ENCODE peak calls at places on chromosomes 5 and 9, in five cellular contexts. One of them, this sample, is unnamed.

GRCh38 chr5:41641621-41642020 is 131.2 kb upstream of the PLCXD3 start:
- DNase-seq in HCT116: no peak
- DNase-seq in H1: no peak
- DNase-seq in HepG2: no peak
- DNase-seq in GM12878: no peak
- DNase-seq in this sample: no peak

GRCh38 chr5:180136661-180137381 is 65.3 kb upstream of the RNF130 start:
- DNase-seq in HCT116: no peak
- DNase-seq in H1: no peak
- DNase-seq in HepG2: no peak
- DNase-seq in GM12878: no peak
- DNase-seq in this sample: no peak

GRCh38 chr5:42749020-42749419 is 7.6 kb upstream of the CCDC152 start:
- DNase-seq in HCT116: no peak
- DNase-seq in H1: no peak
- DNase-seq in HepG2: no peak
- DNase-seq in GM12878: no peak
- DNase-seq in this sample: no peak

GRCh38 chr5:72110401-72111013 is 3.2 kb downstream of the MAP1B start:
- DNase-seq in HCT116: no peak
- DNase-seq in H1: no peak
- DNase-seq in HepG2: no peak
- DNase-seq in GM12878: no peak
- DNase-seq in this sample: no peak

GRCh38 chr9:80163889-80164288 is 592.1 kb downstream of the TLE4 start:
- DNase-seq in HCT116: no peak
- DNase-seq in H1: no peak
- DNase-seq in HepG2: no peak
- DNase-seq in GM12878: no peak
- DNase-seq in this sample: no peak

GRCh38 chr5:170907758-170908157 is 45.9 kb downstream of the RANBP17 start:
- DNase-seq in HCT116: peak
- DNase-seq in H1: no peak
- DNase-seq in HepG2: no peak
- DNase-seq in GM12878: no peak
- DNase-seq in this sample: no peak

GRCh38 chr5:76408104-76408644 is 5.1 kb downstream of the IQGAP2 start:
- DNase-seq in HCT116: no peak
- DNase-seq in H1: no peak
- DNase-seq in HepG2: peak
- DNase-seq in GM12878: no peak
- DNase-seq in this sample: no peak

GRCh38 chr5:146765089-146765832 is 113.3 kb downstream of the PPP2R2B start:
- DNase-seq in HCT116: no peak
- DNase-seq in H1: no peak
- DNase-seq in HepG2: no peak
- DNase-seq in GM12878: no peak
- DNase-seq in this sample: no peak

GRCh38 chr5:98933446-98934072 is 4.8 kb upstream of the CHD1 start:
- DNase-seq in HCT116: no peak
- DNase-seq in H1: no peak
- DNase-seq in HepG2: no peak
- DNase-seq in GM12878: peak
- DNase-seq in this sample: no peak

GRCh38 chr5:138844812-138845513 is 30.2 kb downstream of the LRRTM2 start:
- DNase-seq in HCT116: no peak
- DNase-seq in H1: no peak
- DNase-seq in HepG2: no peak
- DNase-seq in GM12878: no peak
- DNase-seq in this sample: no peak

GRCh38 chr5:673140-673836 is 19.9 kb downstream of the TPPP start:
- DNase-seq in HCT116: no peak
- DNase-seq in H1: no peak
- DNase-seq in HepG2: no peak
- DNase-seq in GM12878: no peak
- DNase-seq in this sample: no peak

GRCh38 chr5:57184322-57184721 is 10.5 kb downstream of the GPBP1 start:
- DNase-seq in HCT116: no peak
- DNase-seq in H1: no peak
- DNase-seq in HepG2: no peak
- DNase-seq in GM12878: no peak
- DNase-seq in this sample: no peak

GRCh38 chr9:89080193-89080592 is 88.9 kb downstream of the S1PR3 start:
- DNase-seq in HCT116: no peak
- DNase-seq in H1: no peak
- DNase-seq in HepG2: no peak
- DNase-seq in GM12878: no peak
- DNase-seq in this sample: no peak

GRCh38 chr9:134127065-134127580 is 8.8 kb upstream of the WDR5 start:
- DNase-seq in HCT116: no peak
- DNase-seq in H1: no peak
- DNase-seq in HepG2: no peak
- DNase-seq in GM12878: no peak
- DNase-seq in this sample: no peak

GRCh38 chr5:31007672-31008071 is 185.8 kb upstream of the CDH6 start:
- DNase-seq in HCT116: no peak
- DNase-seq in H1: no peak
- DNase-seq in HepG2: no peak
- DNase-seq in GM12878: no peak
- DNase-seq in this sample: no peak

GRCh38 chr5:14161825-14162556 is 18.8 kb downstream of the TRIO start:
- DNase-seq in HCT116: no peak
- DNase-seq in H1: no peak
- DNase-seq in HepG2: no peak
- DNase-seq in GM12878: no peak
- DNase-seq in this sample: no peak

GRCh38 chr9:35938474-35939145 is 19.3 kb downstream of the OR2S2 start:
- DNase-seq in HCT116: no peak
- DNase-seq in H1: no peak
- DNase-seq in HepG2: no peak
- DNase-seq in GM12878: no peak
- DNase-seq in this sample: no peak

GRCh38 chr9:86764230-86765039 is 182.9 kb downstream of the GAS1 start:
- DNase-seq in HCT116: no peak
- DNase-seq in H1: no peak
- DNase-seq in HepG2: no peak
- DNase-seq in GM12878: no peak
- DNase-seq in this sample: no peak

GRCh38 chr5:130277002-130277401 is 372.7 kb downstream of the CHSY3 start:
- DNase-seq in HCT116: no peak
- DNase-seq in H1: no peak
- DNase-seq in HepG2: no peak
- DNase-seq in GM12878: no peak
- DNase-seq in this sample: no peak

GRCh38 chr9:1047605-1048235 is 2.4 kb upstream of the DMRT2 start:
- DNase-seq in HCT116: no peak
- DNase-seq in H1: no peak
- DNase-seq in HepG2: no peak
- DNase-seq in GM12878: no peak
- DNase-seq in this sample: no peak

GRCh38 chr9:126501383-126502331 is 112.1 kb upstream of the LMX1B start:
- DNase-seq in HCT116: no peak
- DNase-seq in H1: no peak
- DNase-seq in HepG2: no peak
- DNase-seq in GM12878: no peak
- DNase-seq in this sample: no peak

GRCh38 chr9:97243606-97244005 is 63.9 kb upstream of the CCDC180 start:
- DNase-seq in HCT116: no peak
- DNase-seq in H1: no peak
- DNase-seq in HepG2: no peak
- DNase-seq in GM12878: no peak
- DNase-seq in this sample: no peak

GRCh38 chr5:109668237-109668636 is 21.5 kb upstream of the MAN2A1 start:
- DNase-seq in HCT116: no peak
- DNase-seq in H1: no peak
- DNase-seq in HepG2: no peak
- DNase-seq in GM12878: no peak
- DNase-seq in this sample: no peak

GRCh38 chr5:175657593-175658271 is at the start of gene HRH2:
- DNase-seq in HCT116: no peak
- DNase-seq in H1: no peak
- DNase-seq in HepG2: no peak
- DNase-seq in GM12878: no peak
- DNase-seq in this sample: no peak

GRCh38 chr9:35340046-35340445 is 149.9 kb upstream of the RUSC2 start:
- DNase-seq in HCT116: no peak
- DNase-seq in H1: no peak
- DNase-seq in HepG2: no peak
- DNase-seq in GM12878: no peak
- DNase-seq in this sample: no peak

GRCh38 chr5:127060470-127060985 is 12.8 kb downstream of the C5orf63 start:
- DNase-seq in HCT116: no peak
- DNase-seq in H1: no peak
- DNase-seq in HepG2: no peak
- DNase-seq in GM12878: no peak
- DNase-seq in this sample: no peak

GRCh38 chr9:124280176-124280691 is 22.5 kb downstream of the NEK6 start:
- DNase-seq in HCT116: no peak
- DNase-seq in H1: no peak
- DNase-seq in HepG2: no peak
- DNase-seq in GM12878: no peak
- DNase-seq in this sample: no peak

GRCh38 chr5:95709967-95710650 is 21.0 kb upstream of the RHOBTB3 start:
- DNase-seq in HCT116: peak
- DNase-seq in H1: no peak
- DNase-seq in HepG2: peak
- DNase-seq in GM12878: no peak
- DNase-seq in this sample: no peak

GRCh38 chr9:27358007-27358406 is 61.1 kb upstream of the EQTN start:
- DNase-seq in HCT116: no peak
- DNase-seq in H1: no peak
- DNase-seq in HepG2: no peak
- DNase-seq in GM12878: no peak
- DNase-seq in this sample: no peak

GRCh38 chr5:154276932-154277331 is 86.4 kb downstream of the GALNT10 start:
- DNase-seq in HCT116: no peak
- DNase-seq in H1: no peak
- DNase-seq in HepG2: no peak
- DNase-seq in GM12878: no peak
- DNase-seq in this sample: no peak

GRCh38 chr5:18732556-18733479 is 1098.6 kb downstream of the TAF11L14 start:
- DNase-seq in HCT116: no peak
- DNase-seq in H1: no peak
- DNase-seq in HepG2: no peak
- DNase-seq in GM12878: no peak
- DNase-seq in this sample: no peak

GRCh38 chr9:76699966-76700365 is 64.3 kb upstream of the PCA3 start:
- DNase-seq in HCT116: no peak
- DNase-seq in H1: no peak
- DNase-seq in HepG2: no peak
- DNase-seq in GM12878: no peak
- DNase-seq in this sample: no peak

DNA sequence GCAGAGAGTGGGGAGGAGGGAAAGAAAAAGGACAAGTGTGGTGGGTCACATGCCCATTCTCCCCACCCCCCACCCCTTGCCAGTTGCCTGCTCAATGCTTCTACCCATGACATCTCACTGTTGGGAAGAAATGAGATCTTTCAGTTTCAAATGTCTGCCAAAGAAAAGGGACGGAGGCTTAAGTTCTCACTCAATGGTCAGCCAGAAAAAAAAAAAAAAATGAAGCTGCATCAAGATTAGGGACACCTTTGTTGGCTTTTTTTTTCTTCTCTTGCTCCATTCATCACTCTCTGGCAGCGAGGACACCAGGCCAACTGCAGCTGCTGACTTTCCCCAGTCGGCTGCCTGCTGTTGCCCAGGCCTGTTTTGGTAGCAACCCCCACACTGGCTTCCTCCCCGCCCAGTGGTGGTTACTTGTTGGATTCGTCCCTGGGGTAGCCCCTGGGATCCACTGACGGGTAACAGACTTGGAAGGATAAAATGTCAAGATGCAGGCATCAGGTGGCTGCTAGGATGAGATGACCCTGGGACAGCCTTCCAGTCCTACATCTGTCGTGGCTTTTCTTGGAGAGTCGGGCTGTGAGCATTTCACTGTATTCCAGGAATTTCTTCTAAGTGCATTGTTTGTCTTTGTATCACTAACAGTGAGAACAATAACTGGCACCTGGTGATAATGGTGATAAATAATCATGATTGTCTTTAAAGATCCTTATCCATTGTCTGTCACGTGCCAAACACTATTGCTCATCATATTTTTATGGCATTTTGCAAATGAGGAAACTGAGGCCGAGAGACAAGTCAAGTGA is 9.1 kb downstream of the WWC1 start:
- DNase-seq in HCT116: no peak
- DNase-seq in H1: no peak
- DNase-seq in HepG2: no peak
- DNase-seq in GM12878: no peak
- DNase-seq in this sample: no peak
- TF ChIP-seq YY1 in HCT116: no peak
- TF ChIP-seq YY1 in H1: no peak
- TF ChIP-seq YY1 in HepG2: no peak
- TF ChIP-seq YY1 in GM12878: no peak
- TF ChIP-seq YY1 in this sample: no peak

DNA sequence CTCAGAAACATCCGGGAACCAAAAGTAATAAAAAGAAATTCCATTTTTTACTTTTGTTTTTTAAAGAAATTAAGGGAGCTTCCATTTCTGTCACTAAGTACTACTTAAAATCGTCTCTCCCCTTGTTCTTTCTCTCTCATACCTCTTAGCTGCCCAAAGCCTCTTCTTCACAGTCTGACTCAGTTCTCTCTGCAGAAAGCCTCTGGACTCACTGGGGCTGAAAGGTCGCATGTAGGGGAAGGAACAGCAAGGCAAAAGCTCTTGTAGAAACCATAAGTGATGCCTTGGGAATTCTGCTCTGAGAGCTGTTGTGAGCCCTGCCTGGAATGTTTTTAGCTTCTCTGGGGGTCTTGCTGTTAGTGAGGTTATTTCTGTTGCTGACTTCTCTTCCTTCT is 100.8 kb upstream of the RANBP3L start:
- DNase-seq in HCT116: no peak
- DNase-seq in H1: no peak
- DNase-seq in HepG2: no peak
- DNase-seq in GM12878: no peak
- DNase-seq in this sample: no peak
- TF ChIP-seq YY1 in HCT116: no peak
- TF ChIP-seq YY1 in H1: no peak
- TF ChIP-seq YY1 in HepG2: no peak
- TF ChIP-seq YY1 in GM12878: no peak
- TF ChIP-seq YY1 in this sample: no peak

GRCh38 chr9:18466101-18466500 is 7.9 kb upstream of the ADAMTSL1 start:
- DNase-seq in HCT116: no peak
- DNase-seq in H1: no peak
- DNase-seq in HepG2: no peak
- DNase-seq in GM12878: no peak
- DNase-seq in this sample: no peak
- TF ChIP-seq YY1 in HCT116: no peak
- TF ChIP-seq YY1 in H1: no peak
- TF ChIP-seq YY1 in HepG2: no peak
- TF ChIP-seq YY1 in GM12878: no peak
- TF ChIP-seq YY1 in this sample: no peak

DNA sequence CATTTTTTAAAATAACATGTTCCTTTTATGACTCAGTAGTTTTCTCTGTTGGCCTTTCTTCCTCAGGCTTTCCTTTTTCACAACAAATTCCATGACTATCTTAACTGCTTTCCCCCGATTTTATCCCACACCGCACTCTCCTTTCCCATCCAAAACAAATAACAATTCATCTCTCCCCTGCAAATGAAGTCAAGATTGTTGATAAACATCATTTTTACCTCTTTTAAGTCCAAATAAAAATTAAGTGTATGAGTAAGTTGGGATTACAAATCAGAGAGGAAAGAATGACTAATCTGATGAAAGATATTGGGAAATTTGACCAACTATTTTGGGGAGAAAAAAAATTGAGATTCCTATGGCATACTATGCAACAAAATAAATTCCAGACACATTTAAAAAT is 47.3 kb downstream of the SEC61B start:
- DNase-seq in HCT116: no peak
- DNase-seq in H1: no peak
- DNase-seq in HepG2: no peak
- DNase-seq in GM12878: no peak
- DNase-seq in this sample: no peak
- TF ChIP-seq YY1 in HCT116: no peak
- TF ChIP-seq YY1 in H1: no peak
- TF ChIP-seq YY1 in HepG2: no peak
- TF ChIP-seq YY1 in GM12878: no peak
- TF ChIP-seq YY1 in this sample: no peak